ENCODE peak calls at places on chromosome 18, in ten cellular contexts. B, K, J, U, M, Z, G, Y, L and H are unnamed samples.

GRCh38 chr18:66560092-66560491 is 43.8 kb downstream of the CDH19 start:
- DNase-seq in B (no peak), K (peak), J (peak), U (peak), M (no peak), Z (peak), G (no peak), Y (no peak), L (peak), H (peak)

GRCh38 chr18:13868501-13869271 is 44.7 kb downstream of the MC5R start:
- DNase-seq in B (no peak), K (no peak), J (no peak), U (no peak), M (peak), Z (no peak), G (no peak), Y (no peak), L (peak), H (no peak)

GRCh38 chr18:29164020-29164706 is 987.2 kb upstream of the CDH2 start:
- DNase-seq in B (no peak), K (no peak), J (peak), U (peak), M (no peak), Z (peak), G (no peak), Y (no peak), L (no peak), H (peak)

GRCh38 chr18:46832856-46833255 is 76.0 kb upstream of the ST8SIA5 start:
- DNase-seq in B (no peak), K (no peak), J (no peak), U (no peak), M (no peak), Z (no peak), G (no peak), Y (no peak), L (no peak), H (no peak)

GRCh38 chr18:54774971-54775665 is 53.2 kb upstream of the RAB27B start:
- DNase-seq in B (no peak), K (no peak), J (peak), U (peak), M (no peak), Z (no peak), G (no peak), Y (no peak), L (no peak), H (no peak)

GRCh38 chr18:77107218-77107815 is 25.3 kb downstream of the MBP start:
- DNase-seq in B (peak), K (no peak), J (no peak), U (peak), M (no peak), Z (no peak), G (no peak), Y (no peak), L (no peak), H (no peak)

GRCh38 chr18:11259421-11259820 is 110.1 kb upstream of the PIEZO2 start:
- DNase-seq in B (peak), K (peak), J (no peak), U (peak), M (no peak), Z (no peak), G (peak), Y (no peak), L (peak), H (no peak)

GRCh38 chr18:58766164-58766563 is 94.9 kb downstream of the MALT1 start:
- DNase-seq in B (no peak), K (no peak), J (no peak), U (no peak), M (peak), Z (no peak), G (no peak), Y (no peak), L (no peak), H (no peak)

GRCh38 chr18:69649678-69650077 is 249.0 kb downstream of the DOK6 start:
- DNase-seq in B (no peak), K (no peak), J (no peak), U (no peak), M (no peak), Z (no peak), G (no peak), Y (no peak), L (no peak), H (no peak)

GRCh38 chr18:61551586-61551985 is 218.4 kb downstream of the CDH20 start:
- DNase-seq in B (no peak), K (peak), J (peak), U (peak), M (peak), Z (peak), G (no peak), Y (no peak), L (peak), H (peak)

GRCh38 chr18:48324651-48325050 is 84.5 kb downstream of the ZBTB7C start:
- DNase-seq in B (no peak), K (no peak), J (no peak), U (no peak), M (no peak), Z (no peak), G (no peak), Y (no peak), L (no peak), H (peak)

GRCh38 chr18:9516437-9517064 is 41.2 kb downstream of the RALBP1 start:
- DNase-seq in B (no peak), K (no peak), J (peak), U (peak), M (no peak), Z (peak), G (no peak), Y (no peak), L (peak), H (peak)

GRCh38 chr18:58556333-58557012 is 72.4 kb downstream of the ALPK2 start:
- DNase-seq in B (no peak), K (no peak), J (no peak), U (peak), M (no peak), Z (no peak), G (no peak), Y (no peak), L (peak), H (no peak)

GRCh38 chr18:44229693-44230108 is 451.0 kb upstream of the SETBP1 start:
- DNase-seq in B (peak), K (peak), J (peak), U (peak), M (peak), Z (peak), G (peak), Y (peak), L (no peak), H (no peak)

GRCh38 chr18:65753520-65753919 is 2.7 kb downstream of the CDH7 start:
- DNase-seq in B (no peak), K (peak), J (no peak), U (no peak), M (peak), Z (peak), G (no peak), Y (no peak), L (peak), H (no peak)

GRCh38 chr18:2954869-2955645 is 57.9 kb downstream of the LPIN2 start:
- DNase-seq in B (no peak), K (no peak), J (no peak), U (no peak), M (no peak), Z (no peak), G (no peak), Y (no peak), L (no peak), H (no peak)
- H3K27ac ChIP-seq in B (no peak), K (no peak), J (no peak), U (no peak), M (no peak), Z (no peak), G (no peak), Y (peak), L (no peak), H (no peak)

DNA sequence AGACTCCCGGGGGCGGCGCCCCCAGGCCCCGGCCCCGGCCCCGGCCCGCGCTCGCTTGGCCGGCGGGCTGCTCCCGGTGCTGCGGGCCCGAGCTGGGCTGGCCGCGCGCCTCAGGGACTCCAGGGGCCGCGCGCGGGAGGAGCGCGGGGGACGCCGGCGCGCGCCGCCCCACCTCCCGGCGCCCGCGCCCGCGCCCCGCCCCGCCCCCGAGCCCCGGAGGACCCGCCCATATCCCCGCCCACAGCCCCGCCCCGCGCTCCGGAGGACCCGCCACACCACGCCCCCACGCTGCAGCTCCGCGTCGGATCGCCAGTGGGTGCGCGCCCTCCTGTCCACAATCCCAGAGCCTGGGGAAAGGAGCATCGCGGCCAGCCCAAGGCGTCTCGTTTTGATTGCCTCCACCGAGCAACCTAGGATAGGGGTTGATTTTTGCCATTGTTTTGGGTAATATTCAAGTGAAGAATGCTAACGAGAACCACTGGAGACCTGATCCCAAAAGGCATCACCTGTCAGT is at the start of gene PARD6G:
- DNase-seq in B (peak), K (peak), J (peak), U (peak), M (peak), Z (peak), G (peak), Y (peak), L (peak), H (peak)
- TF ChIP-seq CTCF in B (no peak), K (no peak), J (no peak), U (no peak), M (no peak), Z (no peak), G (no peak), Y (no peak), L (peak), H (peak)

GRCh38 chr18:3035635-3036034 is 22.7 kb upstream of the LPIN2 start:
- DNase-seq in B (no peak), K (no peak), J (no peak), U (no peak), M (no peak), Z (no peak), G (no peak), Y (no peak), L (no peak), H (no peak)
- H3K27ac ChIP-seq in B (no peak), K (no peak), J (no peak), U (no peak), M (no peak), Z (no peak), G (no peak), Y (no peak), L (no peak), H (no peak)

GRCh38 chr18:22368066-22368465 is 49.6 kb downstream of the CTAGE1 start:
- DNase-seq in B (no peak), K (no peak), J (no peak), U (no peak), M (no peak), Z (no peak), G (no peak), Y (no peak), L (no peak), H (no peak)

DNA sequence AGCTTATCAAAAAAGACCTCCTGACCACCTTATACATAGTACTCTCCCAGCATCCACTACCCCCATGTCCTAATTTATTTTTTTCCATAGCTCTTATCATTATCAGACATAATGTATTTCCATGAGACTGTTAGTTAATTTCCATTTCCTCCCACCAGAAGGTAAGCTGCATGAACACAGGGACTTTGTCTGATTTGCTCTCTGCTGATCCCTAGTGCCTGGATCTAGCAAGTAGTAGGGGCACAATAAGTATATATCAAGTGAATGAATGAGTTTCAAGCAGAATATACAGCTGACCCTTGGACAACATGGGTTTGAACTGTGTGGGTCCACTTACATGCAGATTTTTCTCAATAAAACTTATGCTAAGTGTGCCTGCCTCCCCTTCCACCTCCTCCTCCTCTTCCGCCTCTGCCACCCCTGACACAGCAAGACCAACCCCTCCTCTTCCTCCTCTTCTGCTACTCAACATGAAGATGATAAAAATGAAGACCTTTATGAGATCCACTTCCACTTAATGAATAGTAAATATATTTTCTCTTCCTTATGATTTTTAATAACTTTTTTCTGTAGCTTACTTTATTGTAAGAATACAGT is 53.8 kb downstream of the CTAGE1 start:
- DNase-seq in B (no peak), K (no peak), J (no peak), U (peak), M (no peak), Z (peak), G (no peak), Y (no peak), L (no peak), H (no peak)
- TF ChIP-seq CTCF in B (no peak), K (peak), J (peak), U (peak), M (peak), Z (peak), G (peak), Y (no peak), L (peak), H (no peak)

DNA sequence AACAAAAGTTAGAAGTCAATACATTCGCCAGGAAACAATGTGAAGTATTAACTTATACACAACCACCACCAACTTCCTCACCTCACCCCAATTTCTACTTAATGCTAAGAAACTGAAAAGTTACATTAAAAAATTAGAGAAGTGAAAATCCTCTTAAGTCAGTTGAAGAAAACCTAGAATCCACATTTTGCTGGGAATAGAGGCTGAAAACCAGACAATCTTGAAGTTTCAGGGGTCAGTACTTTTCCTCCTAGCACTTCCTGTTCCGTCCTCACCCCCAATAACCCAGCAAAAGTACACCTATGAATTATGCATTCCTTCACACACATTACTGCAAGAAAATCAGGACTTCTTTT is 6.3 kb downstream of the YES1 start:
- DNase-seq in B (no peak), K (no peak), J (no peak), U (no peak), M (no peak), Z (no peak), G (no peak), Y (no peak), L (no peak), H (no peak)
- H3K27ac ChIP-seq in B (no peak), K (peak), J (no peak), U (no peak), M (no peak), Z (no peak), G (peak), Y (no peak), L (no peak), H (no peak)

GRCh38 chr18:12278153-12278764 is 24.1 kb downstream of the CIDEA start:
- DNase-seq in B (no peak), K (no peak), J (no peak), U (peak), M (peak), Z (peak), G (peak), Y (no peak), L (peak), H (no peak)
- TF ChIP-seq CTCF in B (no peak), K (no peak), J (no peak), U (peak), M (peak), Z (peak), G (no peak), Y (no peak), L (peak), H (peak)